ENCODE peak calls at places on chromosomes 2 and 18, in six cellular contexts. S, D, C, U, Y and H are unnamed samples.
A peak's percentile ranks its signal among the peaks of the same experiment; 100 is the strongest.

GRCh38 chr18:73232933-73233332 is 365.1 kb upstream of the NETO1 start:
- DNase-seq in S (no peak), U (no peak), D (no peak), Y (no peak), C (no peak), H (no peak)

GRCh38 chr18:45755936-45756335 is 32.0 kb downstream of the SLC14A1 start:
- DNase-seq in D (no peak), Y (peak; percentile 93), U (peak; percentile 63), S (no peak), C (peak; percentile 85), H (no peak)

GRCh38 chr2:105576050-105576439 is 168.7 kb upstream of the NCK2 start:
- DNase-seq in Y (no peak), D (no peak), C (no peak), S (no peak), U (no peak), H (no peak)

GRCh38 chr2:240797914-240798313 is 22.1 kb downstream of the KIF1A start:
- DNase-seq in C (no peak), U (no peak), D (no peak), Y (no peak), S (no peak), H (peak; percentile 37)

GRCh38 chr18:6059551-6059950 is 164.2 kb upstream of the TMEM200C start:
- DNase-seq in U (no peak), S (no peak), D (no peak), C (no peak), Y (no peak), H (no peak)

GRCh38 chr2:47065771-47066380 is 89.2 kb downstream of the STPG4 start:
- DNase-seq in C (no peak), U (peak; percentile 73), D (no peak), Y (peak; percentile 80), S (no peak), H (no peak)

GRCh38 chr2:98518106-98518505 is 73.4 kb downstream of the INPP4A start:
- DNase-seq in C (no peak), D (no peak), Y (peak; percentile 46), S (no peak), U (no peak), H (no peak)

GRCh38 chr2:124558277-124558676 is 533.2 kb downstream of the CNTNAP5 start:
- DNase-seq in C (no peak), S (no peak), U (no peak), D (no peak), Y (no peak), H (no peak)

GRCh38 chr18:39788395-39788794 is 2166.6 kb upstream of the PIK3C3 start:
- DNase-seq in D (no peak), U (no peak), C (no peak), Y (no peak), S (no peak), H (no peak)

GRCh38 chr18:63974991-63975390 is 5.1 kb downstream of the SERPINB8 start:
- DNase-seq in D (no peak), Y (peak; percentile 61), S (no peak), U (no peak), C (no peak), H (no peak)

GRCh38 chr2:126715576-126716406 is 59.8 kb downstream of the GYPC start:
- DNase-seq in C (no peak), D (no peak), Y (no peak), U (no peak), S (no peak), H (no peak)

GRCh38 chr2:42327125-42327524 is 33.9 kb downstream of the COX7A2L start:
- DNase-seq in U (no peak), S (no peak), C (peak; percentile 88), D (peak; percentile 30), Y (no peak), H (no peak)

GRCh38 chr18:13501896-13502295 is 224.5 kb downstream of the FAM210A start:
- DNase-seq in U (no peak), S (no peak), D (no peak), C (no peak), Y (no peak), H (no peak)

GRCh38 chr2:240519396-240520142 is 38.2 kb downstream of the ANKMY1 start:
- DNase-seq in U (peak; percentile 29), C (no peak), Y (peak; percentile 41), S (no peak), D (no peak), H (no peak)

GRCh38 chr2:219207884-219208740 is 1.5 kb downstream of the ZFAND2B start:
- DNase-seq in U (peak; percentile 8), C (no peak), Y (peak; percentile 60), S (no peak), D (peak; percentile 14), H (no peak)

GRCh38 chr2:74876081-74876886 is 42.4 kb downstream of the HK2 start:
- DNase-seq in Y (peak; percentile 77), S (no peak), D (peak; percentile 40), U (peak; percentile 43), C (peak; percentile 21), H (no peak)

GRCh38 chr18:67862069-67862468 is 345.5 kb upstream of the DSEL start:
- DNase-seq in U (no peak), D (no peak), Y (peak; percentile 36), S (no peak), C (no peak), H (no peak)

GRCh38 chr2:178108176-178108575 is 4.1 kb upstream of the RBM45 start:
- DNase-seq in D (no peak), U (no peak), S (no peak), Y (no peak), C (no peak), H (no peak)

GRCh38 chr2:42651057-42651456 is 82.6 kb downstream of the MTA3 start:
- DNase-seq in D (peak; percentile 16), C (no peak), U (no peak), S (no peak), Y (no peak), H (no peak)

GRCh38 chr2:25664531-25665307 is 8.7 kb downstream of the DTNB start:
- DNase-seq in D (peak; percentile 45), C (peak; percentile 10), S (no peak), Y (peak; percentile 82), U (peak; percentile 62), H (no peak)

GRCh38 chr2:45892757-45893156 is 241.3 kb downstream of the PRKCE start:
- DNase-seq in C (no peak), D (peak; percentile 23), S (no peak), U (no peak), Y (peak; percentile 63), H (no peak)

GRCh38 chr2:181281206-181281832 is 175.9 kb upstream of the ITGA4 start:
- DNase-seq in U (no peak), C (no peak), S (no peak), D (peak; percentile 16), Y (no peak), H (no peak)

GRCh38 chr2:25309402-25309801 is 32.3 kb downstream of the DNMT3A start:
- DNase-seq in C (peak; percentile 47), S (no peak), D (peak; percentile 63), Y (peak; percentile 65), U (peak; percentile 40), H (peak; percentile 79)

GRCh38 chr2:219182331-219183150 is 4.5 kb downstream of the RETREG2 start:
- DNase-seq in Y (no peak), D (no peak), C (no peak), S (no peak), U (no peak), H (no peak)

GRCh38 chr18:41695441-41695840 is 259.6 kb upstream of the PIK3C3 start:
- DNase-seq in Y (no peak), S (no peak), D (no peak), U (no peak), C (no peak), H (no peak)

GRCh38 chr2:181904022-181904632 is 12.6 kb downstream of the ITPRID2 start:
- DNase-seq in D (peak; percentile 17), Y (peak; percentile 71), S (no peak), U (peak; percentile 34), C (no peak), H (no peak)

GRCh38 chr2:140122001-140122400 is 1341.8 kb upstream of the NXPH2 start:
- DNase-seq in S (no peak), C (no peak), U (peak; percentile 9), Y (peak; percentile 4), D (no peak), H (no peak)

GRCh38 chr18:70493461-70493860 is 204.6 kb downstream of the SOCS6 start:
- DNase-seq in C (no peak), U (no peak), Y (no peak), D (no peak), S (no peak), H (no peak)